ENCODE peak calls at places on chromosomes 1 and 21, in six cellular contexts. G is HepG2, X is A549, C is upper lobe of left lung, D is K562, Y is GM12878. M is an unnamed sample.
A peak's percentile ranks its signal among the peaks of the same experiment; 100 is the strongest.

GRCh38 chr1:182752077-182752826 is 37.3 kb upstream of the NPL start:
- ATAC-seq in G (no peak), X (no peak), C (peak; percentile 57), D (no peak), Y (no peak), M (no peak)

GRCh38 chr1:172359531-172359991 is 60.9 kb upstream of the C1orf105 start:
- ATAC-seq in G (no peak), X (peak; percentile 5), C (no peak), D (no peak), Y (no peak), M (no peak)

GRCh38 chr1:14840374-14840773 is 241.9 kb downstream of the KAZN start:
- ATAC-seq in G (no peak), X (no peak), C (no peak), D (peak; percentile 97), Y (no peak), M (no peak)

GRCh38 chr21:42746240-42746592 is 92.8 kb downstream of the PDE9A start:
- ATAC-seq in G (no peak), X (no peak), C (no peak), D (no peak), Y (no peak), M (no peak)

GRCh38 chr1:207923561-207923960 is 12.6 kb upstream of the CD34 start:
- ATAC-seq in G (no peak), X (no peak), C (no peak), D (peak; percentile 96), Y (no peak), M (no peak)

GRCh38 chr1:8702121-8702520 is 115.3 kb downstream of the RERE start:
- ATAC-seq in G (no peak), X (peak; percentile 24), C (peak; percentile 64), D (peak; percentile 6), Y (peak; percentile 43), M (no peak)

GRCh38 chr1:58785424-58786058 is 1.7 kb upstream of the JUN start:
- ATAC-seq in G (peak; percentile 4), X (peak; percentile 3), C (peak; percentile 0), D (no peak), Y (no peak), M (no peak)

GRCh38 chr1:196651637-196652215 is at the start of gene CFH:
- ATAC-seq in G (no peak), X (peak; percentile 60), C (no peak), D (peak; percentile 58), Y (no peak), M (peak; percentile 51)

GRCh38 chr1:67803380-67804279 is 29.6 kb downstream of the GNG12 start:
- ATAC-seq in G (no peak), X (peak; percentile 31), C (no peak), D (no peak), Y (peak; percentile 19), M (no peak)

GRCh38 chr1:66248257-66248656 is 285.7 kb upstream of the SGIP1 start:
- ATAC-seq in G (no peak), X (no peak), C (no peak), D (no peak), Y (no peak), M (no peak)

GRCh38 chr1:230291731-230292620 is 134.2 kb downstream of the PGBD5 start:
- ATAC-seq in G (no peak), X (no peak), C (peak; percentile 24), D (no peak), Y (peak; percentile 12), M (no peak)

GRCh38 chr1:19752083-19752696 is 47.5 kb downstream of the TMCO4 start:
- ATAC-seq in G (no peak), X (no peak), C (no peak), D (peak; percentile 77), Y (no peak), M (no peak)

GRCh38 chr1:19750882-19751276 is 48.8 kb downstream of the TMCO4 start:
- ATAC-seq in G (no peak), X (no peak), C (no peak), D (no peak), Y (no peak), M (no peak)

GRCh38 chr1:19757641-19758040 is 42.1 kb downstream of the TMCO4 start:
- ATAC-seq in G (no peak), X (no peak), C (no peak), D (no peak), Y (no peak), M (no peak)

GRCh38 chr1:19756480-19756879 is 43.2 kb downstream of the TMCO4 start:
- ATAC-seq in G (no peak), X (no peak), C (no peak), D (no peak), Y (no peak), M (no peak)

DNA sequence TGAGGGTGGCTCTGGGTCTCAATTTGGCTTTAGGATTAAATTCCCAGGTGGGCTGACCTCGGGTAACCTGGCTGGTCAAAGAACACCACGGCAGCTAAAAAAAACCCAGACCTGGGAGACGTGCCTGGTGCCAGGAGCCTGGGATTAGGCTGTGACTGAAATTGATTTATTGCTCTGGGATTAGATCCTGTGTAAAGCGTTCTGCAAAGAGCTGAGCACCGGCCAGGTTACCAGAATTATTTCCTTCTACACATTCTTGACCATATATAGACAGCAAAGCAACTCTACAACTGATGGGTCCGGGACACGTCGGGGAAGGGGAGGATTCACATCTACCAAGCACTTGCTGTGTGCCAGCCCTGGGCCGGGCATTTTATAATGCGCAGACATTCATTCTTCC is 45.2 kb downstream of the TMCO4 start:
- ATAC-seq in G (no peak), X (no peak), C (no peak), D (no peak), Y (no peak), M (peak; percentile 95)
- TF ChIP-seq EP300 in G (no peak), X (no peak), C (no peak), D (no peak), Y (no peak), M (no peak)

GRCh38 chr1:108068141-108068540 is 103.2 kb upstream of the VAV3 start:
- ATAC-seq in G (no peak), X (no peak), C (no peak), D (peak; percentile 62), Y (peak; percentile 46), M (no peak)
- TF ChIP-seq EP300 in G (no peak), X (no peak), C (no peak), D (no peak), Y (no peak), M (no peak)

DNA sequence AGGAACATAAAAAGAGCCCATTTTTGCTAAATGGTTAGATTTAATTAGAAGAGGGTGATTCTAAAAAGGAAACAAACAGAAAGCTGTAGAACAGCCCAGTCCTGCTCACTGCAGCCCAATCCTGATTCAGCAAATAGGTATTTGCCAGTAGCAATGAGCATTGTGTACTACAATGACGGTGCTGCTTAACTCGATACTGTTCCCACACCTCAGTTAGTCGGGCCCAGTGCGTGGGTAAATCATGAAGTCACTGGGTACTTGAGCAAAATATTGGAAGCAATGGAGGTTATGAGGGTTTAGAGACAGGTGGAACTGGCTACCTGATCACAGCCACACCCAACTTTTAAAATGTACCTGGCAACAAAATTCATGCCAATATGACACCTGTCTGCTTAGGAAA is 101.5 kb upstream of the ADGRL2 start:
- ATAC-seq in G (no peak), X (peak; percentile 65), C (peak; percentile 75), D (no peak), Y (no peak), M (no peak)
- TF ChIP-seq EP300 in G (no peak), X (no peak), C (no peak), D (no peak), Y (no peak), M (no peak)

DNA sequence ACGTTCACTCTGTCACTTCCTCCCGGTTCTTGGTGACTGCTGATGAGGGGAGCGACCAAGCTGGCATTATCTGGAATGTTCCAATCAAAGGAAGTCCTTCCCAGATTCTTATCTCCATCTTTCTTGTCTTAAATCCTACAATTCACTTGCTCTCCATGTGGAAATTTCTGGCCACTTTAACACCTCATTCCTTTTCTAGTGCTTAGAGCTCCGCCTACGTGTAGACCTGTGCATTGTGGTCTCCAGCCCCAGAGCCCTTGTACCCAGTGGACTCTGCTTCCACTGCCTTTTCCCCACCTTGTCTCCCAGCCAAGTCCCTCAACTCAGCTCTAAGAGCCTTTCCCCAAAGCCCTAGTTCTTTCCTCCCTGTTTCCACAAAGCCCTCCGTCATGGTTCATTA is 12.2 kb upstream of the KLHDC7A start:
- ATAC-seq in G (no peak), X (no peak), C (no peak), D (peak; percentile 42), Y (no peak), M (no peak)
- TF ChIP-seq EP300 in G (no peak), X (no peak), C (no peak), D (no peak), Y (no peak), M (no peak)

GRCh38 chr21:26655466-26655865 is 82.4 kb upstream of the CYYR1 start:
- ATAC-seq in G (no peak), X (no peak), C (no peak), D (no peak), Y (no peak), M (no peak)
- TF ChIP-seq EP300 in G (no peak), X (no peak), C (no peak), D (no peak), Y (no peak), M (no peak)

GRCh38 chr1:38270241-38270871 is 223.8 kb upstream of the POU3F1 start:
- ATAC-seq in G (no peak), X (no peak), C (no peak), D (no peak), Y (no peak), M (no peak)
- TF ChIP-seq EP300 in G (no peak), X (no peak), C (no peak), D (no peak), Y (no peak), M (no peak)

DNA sequence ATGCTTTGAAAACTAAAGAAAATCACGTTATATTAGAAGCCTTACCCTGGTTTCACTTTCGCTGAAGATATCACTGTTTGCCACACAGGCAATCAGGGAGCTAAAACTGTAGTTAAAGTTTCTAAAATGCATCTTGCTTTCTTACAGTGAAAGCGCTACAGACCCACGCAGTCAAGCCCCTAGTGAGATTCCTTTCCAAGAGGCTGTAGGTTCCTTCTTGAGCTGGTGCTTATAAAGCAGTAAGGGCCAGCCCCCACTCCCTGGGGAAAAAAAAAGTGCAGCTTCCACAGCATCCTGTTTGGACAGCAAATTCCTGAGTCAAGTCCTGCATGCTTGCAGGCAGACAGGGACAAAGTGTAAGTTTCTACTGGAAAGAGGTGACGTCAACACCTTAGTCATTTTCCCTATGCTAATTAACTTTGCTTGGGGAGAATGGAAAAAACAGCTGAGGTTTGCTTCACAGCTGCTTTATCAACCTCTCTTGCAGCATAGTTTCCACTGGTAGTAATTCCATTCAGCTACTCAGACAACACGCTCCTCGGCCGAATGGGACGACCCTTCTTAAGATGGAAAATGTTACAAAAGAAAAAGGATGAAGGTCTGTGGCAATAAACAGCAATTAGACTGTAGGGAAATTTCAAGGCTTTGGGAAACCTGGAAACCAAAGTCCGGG is 14.7 kb upstream of the KCNE1 start:
- ATAC-seq in G (peak; percentile 69), X (peak; percentile 97), C (peak; percentile 94), D (no peak), Y (peak; percentile 89), M (peak; percentile 96)
- TF ChIP-seq EP300 in G (peak; percentile 27), X (no peak), C (peak; percentile 90), D (no peak), Y (no peak), M (peak; percentile 69)

GRCh38 chr1:201955009-201955749 is at the start of gene TIMM17A:
- ATAC-seq in G (peak; percentile 100), X (peak; percentile 100), C (peak; percentile 100), D (peak; percentile 100), Y (peak; percentile 100), M (peak; percentile 100)
- TF ChIP-seq EP300 in G (no peak), X (no peak), C (peak; percentile 59), D (peak; percentile 68), Y (no peak), M (no peak)

GRCh38 chr1:225710804-225711203 is 57.9 kb upstream of the ENAH start:
- ATAC-seq in G (no peak), X (peak; percentile 87), C (no peak), D (no peak), Y (no peak), M (peak; percentile 43)
- TF ChIP-seq EP300 in G (no peak), X (peak; percentile 37), C (no peak), D (no peak), Y (no peak), M (no peak)

M was measured in gastroesophageal sphincter.